ENCODE peak calls at places on chromosomes 6 and 20, in five cellular contexts. One of them, this sample, is unnamed.

GRCh38 chr6:13303668-13304017 is 24.7 kb downstream of the TBC1D7 start:
- DNase-seq in Peyer's patch: peak
- DNase-seq in GM06990: peak
- DNase-seq in brain pericyte: no peak
- DNase-seq in DMS 273 treated with DMSO at 0.1 percent for 48 hours: no peak
- DNase-seq in this sample: no peak

GRCh38 chr6:151008425-151008824 is 142.9 kb downstream of the MTHFD1L start:
- DNase-seq in Peyer's patch: no peak
- DNase-seq in GM06990: no peak
- DNase-seq in brain pericyte: no peak
- DNase-seq in DMS 273 treated with DMSO at 0.1 percent for 48 hours: no peak
- DNase-seq in this sample: no peak

GRCh38 chr20:24745617-24746350 is 203.3 kb upstream of the CST7 start:
- DNase-seq in Peyer's patch: no peak
- DNase-seq in GM06990: no peak
- DNase-seq in brain pericyte: no peak
- DNase-seq in DMS 273 treated with DMSO at 0.1 percent for 48 hours: no peak
- DNase-seq in this sample: no peak

GRCh38 chr6:158309814-158310213 is 2.5 kb upstream of the TULP4 start:
- DNase-seq in Peyer's patch: no peak
- DNase-seq in GM06990: no peak
- DNase-seq in brain pericyte: no peak
- DNase-seq in DMS 273 treated with DMSO at 0.1 percent for 48 hours: no peak
- DNase-seq in this sample: no peak

GRCh38 chr6:162271922-162272321 is 455.6 kb downstream of the PRKN start:
- DNase-seq in Peyer's patch: no peak
- DNase-seq in GM06990: no peak
- DNase-seq in brain pericyte: no peak
- DNase-seq in DMS 273 treated with DMSO at 0.1 percent for 48 hours: no peak
- DNase-seq in this sample: no peak

GRCh38 chr6:52125572-52125971 is 38.2 kb upstream of the PKHD1 start:
- DNase-seq in Peyer's patch: no peak
- DNase-seq in GM06990: no peak
- DNase-seq in brain pericyte: no peak
- DNase-seq in DMS 273 treated with DMSO at 0.1 percent for 48 hours: no peak
- DNase-seq in this sample: no peak

GRCh38 chr20:47113362-47114118 is 218.9 kb downstream of the EYA2 start:
- DNase-seq in Peyer's patch: no peak
- DNase-seq in GM06990: no peak
- DNase-seq in brain pericyte: no peak
- DNase-seq in DMS 273 treated with DMSO at 0.1 percent for 48 hours: no peak
- DNase-seq in this sample: peak

GRCh38 chr6:111835807-111836206 is 37.4 kb downstream of the FYN start:
- DNase-seq in Peyer's patch: no peak
- DNase-seq in GM06990: no peak
- DNase-seq in brain pericyte: no peak
- DNase-seq in DMS 273 treated with DMSO at 0.1 percent for 48 hours: no peak
- DNase-seq in this sample: no peak

GRCh38 chr6:155171109-155171746 is 92.6 kb upstream of the CLDN20 start:
- DNase-seq in Peyer's patch: peak
- DNase-seq in GM06990: peak
- DNase-seq in brain pericyte: no peak
- DNase-seq in DMS 273 treated with DMSO at 0.1 percent for 48 hours: peak
- DNase-seq in this sample: peak

GRCh38 chr6:40999498-41000070 is 39.4 kb downstream of the UNC5CL start:
- DNase-seq in Peyer's patch: peak
- DNase-seq in GM06990: no peak
- DNase-seq in brain pericyte: no peak
- DNase-seq in DMS 273 treated with DMSO at 0.1 percent for 48 hours: no peak
- DNase-seq in this sample: no peak

GRCh38 chr6:17454316-17455005 is 61.1 kb downstream of the CAP2 start:
- DNase-seq in Peyer's patch: no peak
- DNase-seq in GM06990: no peak
- DNase-seq in brain pericyte: no peak
- DNase-seq in DMS 273 treated with DMSO at 0.1 percent for 48 hours: no peak
- DNase-seq in this sample: no peak

GRCh38 chr6:159833556-159833955 is 33.5 kb downstream of the PNLDC1 start:
- DNase-seq in Peyer's patch: no peak
- DNase-seq in GM06990: no peak
- DNase-seq in brain pericyte: no peak
- DNase-seq in DMS 273 treated with DMSO at 0.1 percent for 48 hours: no peak
- DNase-seq in this sample: no peak

GRCh38 chr6:156599977-156600647 is 177.1 kb upstream of the ARID1B start:
- DNase-seq in Peyer's patch: no peak
- DNase-seq in GM06990: no peak
- DNase-seq in brain pericyte: no peak
- DNase-seq in DMS 273 treated with DMSO at 0.1 percent for 48 hours: no peak
- DNase-seq in this sample: no peak

GRCh38 chr20:48620486-48621255 is 207.1 kb downstream of the PREX1 start:
- DNase-seq in Peyer's patch: peak
- DNase-seq in GM06990: peak
- DNase-seq in brain pericyte: peak
- DNase-seq in DMS 273 treated with DMSO at 0.1 percent for 48 hours: peak
- DNase-seq in this sample: peak

GRCh38 chr6:41629128-41629527 is 9.1 kb upstream of the MDFI start:
- DNase-seq in Peyer's patch: no peak
- DNase-seq in GM06990: no peak
- DNase-seq in brain pericyte: no peak
- DNase-seq in DMS 273 treated with DMSO at 0.1 percent for 48 hours: no peak
- DNase-seq in this sample: no peak

GRCh38 chr20:37911262-37911661 is 8.3 kb downstream of the VSTM2L start:
- DNase-seq in Peyer's patch: no peak
- DNase-seq in GM06990: no peak
- DNase-seq in brain pericyte: no peak
- DNase-seq in DMS 273 treated with DMSO at 0.1 percent for 48 hours: no peak
- DNase-seq in this sample: peak

GRCh38 chr20:8664778-8665177 is 404.1 kb upstream of the PLCB4 start:
- DNase-seq in Peyer's patch: no peak
- DNase-seq in GM06990: no peak
- DNase-seq in brain pericyte: no peak
- DNase-seq in DMS 273 treated with DMSO at 0.1 percent for 48 hours: no peak
- DNase-seq in this sample: no peak